ENCODE peak calls at places on chromosomes 6 and 20, in nine cellular contexts. K, J, A, Q, R, C, O, M and B are unnamed samples.

GRCh38 chr6:160927416-160927815 is 64.2 kb upstream of the MAP3K4 start:
- DNase-seq in K (no peak), J (no peak), A (no peak), Q (no peak), R (no peak), C (no peak), O (no peak), M (no peak), B (no peak)

GRCh38 chr6:152775441-152775840 is 24.8 kb downstream of the VIP start:
- DNase-seq in K (no peak), J (no peak), A (no peak), Q (no peak), R (no peak), C (no peak), O (no peak), M (no peak), B (no peak)

GRCh38 chr20:402496-402885 is 5.6 kb upstream of the RBCK1 start:
- DNase-seq in K (no peak), J (no peak), A (no peak), Q (no peak), R (no peak), C (no peak), O (no peak), M (no peak), B (no peak)

GRCh38 chr6:144315226-144315980 is 30.3 kb downstream of the UTRN start:
- DNase-seq in K (no peak), J (no peak), A (no peak), Q (no peak), R (no peak), C (no peak), O (no peak), M (no peak), B (no peak)

GRCh38 chr6:118223316-118223715 is 316.3 kb downstream of the SLC35F1 start:
- DNase-seq in K (no peak), J (no peak), A (no peak), Q (no peak), R (no peak), C (no peak), O (no peak), M (no peak), B (no peak)

GRCh38 chr20:4748847-4749246 is 27.1 kb downstream of the PRND start:
- DNase-seq in K (no peak), J (no peak), A (no peak), Q (no peak), R (no peak), C (no peak), O (no peak), M (no peak), B (no peak)

GRCh38 chr20:44282148-44282547 is 28.9 kb downstream of the FITM2 start:
- DNase-seq in K (no peak), J (no peak), A (no peak), Q (no peak), R (no peak), C (no peak), O (no peak), M (no peak), B (no peak)

GRCh38 chr20:51195419-51195901 is 172.6 kb upstream of the KCNG1 start:
- DNase-seq in K (peak), J (no peak), A (no peak), Q (no peak), R (no peak), C (no peak), O (no peak), M (no peak), B (no peak)

GRCh38 chr20:32277361-32278198 is at the start of gene KIF3B:
- DNase-seq in K (peak), J (peak), A (peak), Q (peak), R (peak), C (peak), O (peak), M (peak), B (peak)

GRCh38 chr6:119493980-119494379 is 144.4 kb upstream of the MAN1A1 start:
- DNase-seq in K (no peak), J (no peak), A (peak), Q (no peak), R (no peak), C (no peak), O (no peak), M (no peak), B (no peak)

GRCh38 chr6:11231564-11232176 is 798 bp downstream of the NEDD9 start:
- DNase-seq in K (no peak), J (no peak), A (no peak), Q (peak), R (no peak), C (no peak), O (no peak), M (no peak), B (no peak)

GRCh38 chr6:132445201-132445951 is 44.1 kb upstream of the MOXD1 start:
- DNase-seq in K (peak), J (no peak), A (no peak), Q (peak), R (no peak), C (no peak), O (no peak), M (peak), B (no peak)

GRCh38 chr6:155524249-155524651 is 68.6 kb upstream of the NOX3 start:
- DNase-seq in K (peak), J (no peak), A (no peak), Q (peak), R (no peak), C (no peak), O (no peak), M (peak), B (no peak)

GRCh38 chr6:7541175-7542064 is at the start of gene DSP:
- DNase-seq in K (no peak), J (peak), A (peak), Q (peak), R (no peak), C (no peak), O (no peak), M (no peak), B (peak)

GRCh38 chr6:70282906-70283461 is 19.9 kb downstream of the COL9A1 start:
- DNase-seq in K (no peak), J (no peak), A (no peak), Q (no peak), R (no peak), C (no peak), O (no peak), M (no peak), B (no peak)

GRCh38 chr20:17896771-17897369 is 71.7 kb downstream of the SNX5 start:
- DNase-seq in K (no peak), J (no peak), A (no peak), Q (no peak), R (no peak), C (no peak), O (no peak), M (no peak), B (no peak)

GRCh38 chr6:1894954-1895353 is 285.2 kb downstream of the FOXC1 start:
- DNase-seq in K (no peak), J (no peak), A (no peak), Q (no peak), R (no peak), C (no peak), O (no peak), M (no peak), B (no peak)

GRCh38 chr6:15061176-15061575 is 184.7 kb upstream of the JARID2 start:
- DNase-seq in K (no peak), J (peak), A (no peak), Q (no peak), R (no peak), C (no peak), O (no peak), M (no peak), B (no peak)

GRCh38 chr6:169847141-169847674 is 95.8 kb downstream of the ERMARD start:
- DNase-seq in K (no peak), J (no peak), A (no peak), Q (no peak), R (no peak), C (no peak), O (peak), M (no peak), B (no peak)

GRCh38 chr20:45290677-45291355 is 15.8 kb upstream of the RBPJL start:
- DNase-seq in K (peak), J (peak), A (peak), Q (peak), R (peak), C (peak), O (peak), M (peak), B (peak)

GRCh38 chr6:136608991-136609390 is 58.8 kb upstream of the MAP7 start:
- DNase-seq in K (peak), J (no peak), A (no peak), Q (peak), R (no peak), C (no peak), O (no peak), M (no peak), B (no peak)

GRCh38 chr6:28254340-28254618 is 2.2 kb upstream of the ZKSCAN4 start:
- DNase-seq in K (no peak), J (no peak), A (no peak), Q (no peak), R (no peak), C (no peak), O (no peak), M (no peak), B (no peak)

GRCh38 chr6:20893415-20893814 is 359.2 kb downstream of the CDKAL1 start:
- DNase-seq in K (peak), J (no peak), A (no peak), Q (no peak), R (no peak), C (no peak), O (no peak), M (no peak), B (no peak)

GRCh38 chr6:81708306-81708705 is 44.2 kb downstream of the TENT5A start:
- DNase-seq in K (no peak), J (no peak), A (no peak), Q (no peak), R (no peak), C (no peak), O (no peak), M (no peak), B (no peak)